ENCODE peak calls at places on chromosomes 16 and 17, in ten cellular contexts. One of them, this sample, is unnamed.

GRCh38 chr16:28140788-28141618 is 70.8 kb downstream of the XPO6 start:
- DNase-seq in heart left ventricle: no peak
- DNase-seq in tibial artery: no peak
- DNase-seq in mucosa of descending colon: no peak
- DNase-seq in CD8-positive, alpha-beta T cell: peak; percentile 64
- DNase-seq in cardiac fibroblast: peak; percentile 21
- DNase-seq in colonic mucosa: no peak
- DNase-seq in AG09319: no peak
- DNase-seq in NB4: peak; percentile 71
- DNase-seq in RWPE1: no peak
- DNase-seq in this sample: no peak

GRCh38 chr16:69927056-69927757 is 23.9 kb upstream of the CLEC18A start:
- DNase-seq in heart left ventricle: peak; percentile 73
- DNase-seq in tibial artery: peak; percentile 91
- DNase-seq in mucosa of descending colon: no peak
- DNase-seq in CD8-positive, alpha-beta T cell: no peak
- DNase-seq in cardiac fibroblast: peak; percentile 77
- DNase-seq in colonic mucosa: no peak
- DNase-seq in AG09319: no peak
- DNase-seq in NB4: no peak
- DNase-seq in RWPE1: no peak
- DNase-seq in this sample: peak; percentile 72

GRCh38 chr17:17570798-17571716 is 20.5 kb downstream of the PEMT start:
- DNase-seq in heart left ventricle: no peak
- DNase-seq in tibial artery: no peak
- DNase-seq in mucosa of descending colon: no peak
- DNase-seq in CD8-positive, alpha-beta T cell: no peak
- DNase-seq in cardiac fibroblast: no peak
- DNase-seq in colonic mucosa: no peak
- DNase-seq in AG09319: no peak
- DNase-seq in NB4: no peak
- DNase-seq in RWPE1: no peak
- DNase-seq in this sample: no peak

GRCh38 chr17:40062347-40063033 is at the start of gene THRA:
- DNase-seq in heart left ventricle: peak; percentile 83
- DNase-seq in tibial artery: peak; percentile 86
- DNase-seq in mucosa of descending colon: peak; percentile 84
- DNase-seq in CD8-positive, alpha-beta T cell: peak; percentile 60
- DNase-seq in cardiac fibroblast: peak; percentile 28
- DNase-seq in colonic mucosa: peak; percentile 75
- DNase-seq in AG09319: no peak
- DNase-seq in NB4: peak; percentile 81
- DNase-seq in RWPE1: peak; percentile 72
- DNase-seq in this sample: peak; percentile 83

GRCh38 chr16:69105501-69106361 is at the start of gene HAS3:
- DNase-seq in heart left ventricle: peak; percentile 44
- DNase-seq in tibial artery: no peak
- DNase-seq in mucosa of descending colon: peak; percentile 84
- DNase-seq in CD8-positive, alpha-beta T cell: no peak
- DNase-seq in cardiac fibroblast: peak; percentile 67
- DNase-seq in colonic mucosa: peak; percentile 63
- DNase-seq in AG09319: no peak
- DNase-seq in NB4: peak; percentile 81
- DNase-seq in RWPE1: peak; percentile 73
- DNase-seq in this sample: peak; percentile 52

GRCh38 chr16:89431158-89431584 is 59.2 kb downstream of the ANKRD11 start:
- DNase-seq in heart left ventricle: no peak
- DNase-seq in tibial artery: no peak
- DNase-seq in mucosa of descending colon: peak; percentile 76
- DNase-seq in CD8-positive, alpha-beta T cell: no peak
- DNase-seq in cardiac fibroblast: peak; percentile 46
- DNase-seq in colonic mucosa: peak; percentile 74
- DNase-seq in AG09319: peak; percentile 87
- DNase-seq in NB4: no peak
- DNase-seq in RWPE1: no peak
- DNase-seq in this sample: no peak

GRCh38 chr17:5237541-5238016 is 2.9 kb upstream of the SCIMP start:
- DNase-seq in heart left ventricle: peak; percentile 36
- DNase-seq in tibial artery: peak; percentile 68
- DNase-seq in mucosa of descending colon: peak; percentile 41
- DNase-seq in CD8-positive, alpha-beta T cell: peak; percentile 31
- DNase-seq in cardiac fibroblast: peak; percentile 78
- DNase-seq in colonic mucosa: peak; percentile 74
- DNase-seq in AG09319: no peak
- DNase-seq in NB4: peak; percentile 83
- DNase-seq in RWPE1: peak; percentile 43
- DNase-seq in this sample: no peak

GRCh38 chr17:9054611-9055010 is 33.3 kb downstream of the NTN1 start:
- DNase-seq in heart left ventricle: no peak
- DNase-seq in tibial artery: no peak
- DNase-seq in mucosa of descending colon: no peak
- DNase-seq in CD8-positive, alpha-beta T cell: no peak
- DNase-seq in cardiac fibroblast: no peak
- DNase-seq in colonic mucosa: no peak
- DNase-seq in AG09319: no peak
- DNase-seq in NB4: no peak
- DNase-seq in RWPE1: no peak
- DNase-seq in this sample: no peak

GRCh38 chr17:29753845-29754439 is 131.2 kb upstream of the CORO6 start:
- DNase-seq in heart left ventricle: no peak
- DNase-seq in tibial artery: no peak
- DNase-seq in mucosa of descending colon: no peak
- DNase-seq in CD8-positive, alpha-beta T cell: no peak
- DNase-seq in cardiac fibroblast: no peak
- DNase-seq in colonic mucosa: no peak
- DNase-seq in AG09319: no peak
- DNase-seq in NB4: no peak
- DNase-seq in RWPE1: no peak
- DNase-seq in this sample: no peak

GRCh38 chr17:50677851-50678375 is 29.8 kb downstream of the ANKRD40 start:
- DNase-seq in heart left ventricle: no peak
- DNase-seq in tibial artery: peak; percentile 57
- DNase-seq in mucosa of descending colon: no peak
- DNase-seq in CD8-positive, alpha-beta T cell: no peak
- DNase-seq in cardiac fibroblast: no peak
- DNase-seq in colonic mucosa: no peak
- DNase-seq in AG09319: no peak
- DNase-seq in NB4: no peak
- DNase-seq in RWPE1: no peak
- DNase-seq in this sample: no peak

GRCh38 chr16:85518398-85519049 is 94.6 kb upstream of the GSE1 start:
- DNase-seq in heart left ventricle: no peak
- DNase-seq in tibial artery: no peak
- DNase-seq in mucosa of descending colon: no peak
- DNase-seq in CD8-positive, alpha-beta T cell: no peak
- DNase-seq in cardiac fibroblast: no peak
- DNase-seq in colonic mucosa: no peak
- DNase-seq in AG09319: no peak
- DNase-seq in NB4: no peak
- DNase-seq in RWPE1: no peak
- DNase-seq in this sample: no peak

GRCh38 chr17:31074772-31075538 is 19.8 kb upstream of the NF1 start:
- DNase-seq in heart left ventricle: no peak
- DNase-seq in tibial artery: no peak
- DNase-seq in mucosa of descending colon: no peak
- DNase-seq in CD8-positive, alpha-beta T cell: no peak
- DNase-seq in cardiac fibroblast: peak; percentile 7
- DNase-seq in colonic mucosa: no peak
- DNase-seq in AG09319: no peak
- DNase-seq in NB4: no peak
- DNase-seq in RWPE1: no peak
- DNase-seq in this sample: no peak

GRCh38 chr17:81440511-81441244 is 45.4 kb downstream of the BAHCC1 start:
- DNase-seq in heart left ventricle: no peak
- DNase-seq in tibial artery: no peak
- DNase-seq in mucosa of descending colon: no peak
- DNase-seq in CD8-positive, alpha-beta T cell: no peak
- DNase-seq in cardiac fibroblast: no peak
- DNase-seq in colonic mucosa: no peak
- DNase-seq in AG09319: no peak
- DNase-seq in NB4: no peak
- DNase-seq in RWPE1: no peak
- DNase-seq in this sample: no peak

GRCh38 chr16:57507414-57508083 is 21.3 kb upstream of the DOK4 start:
- DNase-seq in heart left ventricle: no peak
- DNase-seq in tibial artery: no peak
- DNase-seq in mucosa of descending colon: no peak
- DNase-seq in CD8-positive, alpha-beta T cell: no peak
- DNase-seq in cardiac fibroblast: no peak
- DNase-seq in colonic mucosa: no peak
- DNase-seq in AG09319: no peak
- DNase-seq in NB4: no peak
- DNase-seq in RWPE1: no peak
- DNase-seq in this sample: no peak

GRCh38 chr16:19578378-19578851 is 22.9 kb downstream of the VPS35L start:
- DNase-seq in heart left ventricle: no peak
- DNase-seq in tibial artery: no peak
- DNase-seq in mucosa of descending colon: no peak
- DNase-seq in CD8-positive, alpha-beta T cell: no peak
- DNase-seq in cardiac fibroblast: peak; percentile 64
- DNase-seq in colonic mucosa: no peak
- DNase-seq in AG09319: no peak
- DNase-seq in NB4: no peak
- DNase-seq in RWPE1: no peak
- DNase-seq in this sample: no peak

GRCh38 chr16:74743668-74744299 is 30.8 kb downstream of the FA2H start:
- DNase-seq in heart left ventricle: no peak
- DNase-seq in tibial artery: no peak
- DNase-seq in mucosa of descending colon: peak; percentile 86
- DNase-seq in CD8-positive, alpha-beta T cell: no peak
- DNase-seq in cardiac fibroblast: peak; percentile 38
- DNase-seq in colonic mucosa: peak; percentile 98
- DNase-seq in AG09319: no peak
- DNase-seq in NB4: no peak
- DNase-seq in RWPE1: peak; percentile 84
- DNase-seq in this sample: no peak

GRCh38 chr17:81665205-81666091 is 957 bp downstream of the OXLD1 start:
- DNase-seq in heart left ventricle: no peak
- DNase-seq in tibial artery: no peak
- DNase-seq in mucosa of descending colon: peak; percentile 55
- DNase-seq in CD8-positive, alpha-beta T cell: peak; percentile 9
- DNase-seq in cardiac fibroblast: peak; percentile 28
- DNase-seq in colonic mucosa: peak; percentile 36
- DNase-seq in AG09319: no peak
- DNase-seq in NB4: peak; percentile 66
- DNase-seq in RWPE1: peak; percentile 20
- DNase-seq in this sample: no peak

GRCh38 chr16:85659805-85660511 is 28.8 kb downstream of the GINS2 start:
- DNase-seq in heart left ventricle: peak; percentile 73
- DNase-seq in tibial artery: peak; percentile 61
- DNase-seq in mucosa of descending colon: peak; percentile 80
- DNase-seq in CD8-positive, alpha-beta T cell: peak; percentile 56
- DNase-seq in cardiac fibroblast: peak; percentile 67
- DNase-seq in colonic mucosa: peak; percentile 67
- DNase-seq in AG09319: no peak
- DNase-seq in NB4: peak; percentile 80
- DNase-seq in RWPE1: peak; percentile 63
- DNase-seq in this sample: peak; percentile 76

GRCh38 chr17:68711858-68712257 is 110.7 kb upstream of the FAM20A start:
- DNase-seq in heart left ventricle: no peak
- DNase-seq in tibial artery: no peak
- DNase-seq in mucosa of descending colon: no peak
- DNase-seq in CD8-positive, alpha-beta T cell: no peak
- DNase-seq in cardiac fibroblast: peak; percentile 33
- DNase-seq in colonic mucosa: no peak
- DNase-seq in AG09319: peak; percentile 66
- DNase-seq in NB4: no peak
- DNase-seq in RWPE1: no peak
- DNase-seq in this sample: no peak

GRCh38 chr17:42819939-42820535 is 4.0 kb downstream of the BECN1 start:
- DNase-seq in heart left ventricle: peak; percentile 28
- DNase-seq in tibial artery: no peak
- DNase-seq in mucosa of descending colon: peak; percentile 66
- DNase-seq in CD8-positive, alpha-beta T cell: peak; percentile 48
- DNase-seq in cardiac fibroblast: peak; percentile 77
- DNase-seq in colonic mucosa: peak; percentile 55
- DNase-seq in AG09319: no peak
- DNase-seq in NB4: peak; percentile 75
- DNase-seq in RWPE1: no peak
- DNase-seq in this sample: peak; percentile 23
- TF ChIP-seq CTCF in heart left ventricle: peak; percentile 67
- TF ChIP-seq CTCF in tibial artery: peak; percentile 47
- TF ChIP-seq CTCF in mucosa of descending colon: peak; percentile 40
- TF ChIP-seq CTCF in CD8-positive, alpha-beta T cell: peak; percentile 73
- TF ChIP-seq CTCF in cardiac fibroblast: peak; percentile 84
- TF ChIP-seq CTCF in colonic mucosa: peak; percentile 50
- TF ChIP-seq CTCF in AG09319: peak; percentile 78
- TF ChIP-seq CTCF in NB4: peak; percentile 85
- TF ChIP-seq CTCF in RWPE1: peak; percentile 77
- TF ChIP-seq CTCF in this sample: peak; percentile 32

GRCh38 chr17:3845754-3846738 is at the start of gene NCBP3:
- DNase-seq in heart left ventricle: peak; percentile 92
- DNase-seq in tibial artery: peak; percentile 93
- DNase-seq in mucosa of descending colon: peak; percentile 95
- DNase-seq in CD8-positive, alpha-beta T cell: peak; percentile 93
- DNase-seq in cardiac fibroblast: peak; percentile 93
- DNase-seq in colonic mucosa: peak; percentile 90
- DNase-seq in AG09319: peak; percentile 82
- DNase-seq in NB4: peak; percentile 91
- DNase-seq in RWPE1: peak; percentile 93
- DNase-seq in this sample: peak; percentile 91
- TF ChIP-seq CTCF in heart left ventricle: peak; percentile 98
- TF ChIP-seq CTCF in tibial artery: peak; percentile 98
- TF ChIP-seq CTCF in mucosa of descending colon: peak; percentile 96
- TF ChIP-seq CTCF in CD8-positive, alpha-beta T cell: peak; percentile 88
- TF ChIP-seq CTCF in cardiac fibroblast: peak; percentile 68
- TF ChIP-seq CTCF in colonic mucosa: peak; percentile 87
- TF ChIP-seq CTCF in AG09319: peak; percentile 74
- TF ChIP-seq CTCF in NB4: peak; percentile 55
- TF ChIP-seq CTCF in RWPE1: peak; percentile 96
- TF ChIP-seq CTCF in this sample: peak; percentile 99

DNA sequence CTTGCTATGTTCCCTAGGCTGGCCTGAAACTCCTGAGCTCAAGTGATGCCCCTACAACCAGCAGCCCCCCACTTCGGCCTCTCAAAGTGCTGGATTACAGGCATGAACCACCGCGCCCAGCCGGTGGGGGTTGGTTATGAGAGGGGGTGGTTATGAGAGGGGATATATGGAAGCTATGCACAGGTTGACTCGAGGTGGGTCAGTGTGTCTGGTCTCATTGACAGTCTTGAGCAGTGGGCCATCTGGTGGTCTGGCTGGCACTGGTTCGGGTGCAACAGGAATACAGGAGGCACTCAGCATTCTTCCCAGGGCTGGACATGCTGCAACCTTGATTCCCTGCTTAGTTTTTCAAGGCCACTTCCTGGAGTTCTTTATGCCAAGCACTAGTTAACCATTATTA is 5.6 kb upstream of the STX1B start:
- DNase-seq in heart left ventricle: no peak
- DNase-seq in tibial artery: no peak
- DNase-seq in mucosa of descending colon: no peak
- DNase-seq in CD8-positive, alpha-beta T cell: no peak
- DNase-seq in cardiac fibroblast: no peak
- DNase-seq in colonic mucosa: no peak
- DNase-seq in AG09319: no peak
- DNase-seq in NB4: no peak
- DNase-seq in RWPE1: no peak
- DNase-seq in this sample: no peak
- TF ChIP-seq CTCF in heart left ventricle: no peak
- TF ChIP-seq CTCF in tibial artery: no peak
- TF ChIP-seq CTCF in mucosa of descending colon: no peak
- TF ChIP-seq CTCF in CD8-positive, alpha-beta T cell: no peak
- TF ChIP-seq CTCF in cardiac fibroblast: no peak
- TF ChIP-seq CTCF in colonic mucosa: no peak
- TF ChIP-seq CTCF in AG09319: no peak
- TF ChIP-seq CTCF in NB4: no peak
- TF ChIP-seq CTCF in RWPE1: no peak
- TF ChIP-seq CTCF in this sample: no peak

GRCh38 chr16:3266873-3267537 is 10.6 kb upstream of the MEFV start:
- DNase-seq in heart left ventricle: no peak
- DNase-seq in tibial artery: no peak
- DNase-seq in mucosa of descending colon: no peak
- DNase-seq in CD8-positive, alpha-beta T cell: peak; percentile 2
- DNase-seq in cardiac fibroblast: peak; percentile 62
- DNase-seq in colonic mucosa: no peak
- DNase-seq in AG09319: peak; percentile 69
- DNase-seq in NB4: peak; percentile 77
- DNase-seq in RWPE1: no peak
- DNase-seq in this sample: no peak
- TF ChIP-seq CTCF in heart left ventricle: peak; percentile 55
- TF ChIP-seq CTCF in tibial artery: peak; percentile 36
- TF ChIP-seq CTCF in mucosa of descending colon: peak; percentile 13
- TF ChIP-seq CTCF in CD8-positive, alpha-beta T cell: peak; percentile 54
- TF ChIP-seq CTCF in cardiac fibroblast: peak; percentile 71
- TF ChIP-seq CTCF in colonic mucosa: peak; percentile 31
- TF ChIP-seq CTCF in AG09319: peak; percentile 72
- TF ChIP-seq CTCF in NB4: peak; percentile 69
- TF ChIP-seq CTCF in RWPE1: no peak
- TF ChIP-seq CTCF in this sample: peak; percentile 56

This sample was measured in heart right ventricle.